ENCODE peak calls at places on chromosome 12, in seven cellular contexts. One of them, this sample, is unnamed.
A peak's percentile ranks its signal among the peaks of the same experiment; 100 is the strongest.

GRCh38 chr12:96359328-96359727 is 40.9 kb downstream of the CDK17 start:
- DNase-seq in GM12878: no peak
- DNase-seq in HepG2: no peak
- DNase-seq in H1: no peak
- DNase-seq in K562: no peak
- DNase-seq in HCT116: no peak
- DNase-seq in SK-N-SH: no peak
- DNase-seq in this sample: no peak

GRCh38 chr12:77577756-77578155 is 252.9 kb upstream of the NAV3 start:
- DNase-seq in SK-N-SH: no peak
- DNase-seq in H1: no peak
- DNase-seq in HepG2: no peak
- DNase-seq in GM12878: no peak
- DNase-seq in HCT116: no peak
- DNase-seq in K562: no peak
- DNase-seq in this sample: no peak

GRCh38 chr12:77032406-77032805 is 33.0 kb downstream of the E2F7 start:
- DNase-seq in SK-N-SH: no peak
- DNase-seq in H1: no peak
- DNase-seq in GM12878: no peak
- DNase-seq in HCT116: no peak
- DNase-seq in K562: no peak
- DNase-seq in HepG2: no peak
- DNase-seq in this sample: no peak

GRCh38 chr12:53225635-53226424 is 6.2 kb downstream of the RARG start:
- DNase-seq in SK-N-SH: no peak
- DNase-seq in GM12878: no peak
- DNase-seq in HepG2: no peak
- DNase-seq in K562: no peak
- DNase-seq in H1: no peak
- DNase-seq in HCT116: no peak
- DNase-seq in this sample: peak; percentile 69

GRCh38 chr12:126860210-126860609 is 1406.8 kb upstream of the TMEM132C start:
- DNase-seq in GM12878: no peak
- DNase-seq in K562: no peak
- DNase-seq in SK-N-SH: no peak
- DNase-seq in H1: no peak
- DNase-seq in HCT116: no peak
- DNase-seq in HepG2: no peak
- DNase-seq in this sample: no peak

GRCh38 chr12:47811581-47812484 is 7.9 kb downstream of the HDAC7 start:
- DNase-seq in GM12878: no peak
- DNase-seq in SK-N-SH: no peak
- DNase-seq in HCT116: no peak
- DNase-seq in HepG2: no peak
- DNase-seq in K562: no peak
- DNase-seq in H1: no peak
- DNase-seq in this sample: no peak

GRCh38 chr12:52045794-52046199 is 5.4 kb upstream of the NR4A1 start:
- DNase-seq in HepG2: no peak
- DNase-seq in SK-N-SH: no peak
- DNase-seq in HCT116: no peak
- DNase-seq in K562: no peak
- DNase-seq in GM12878: no peak
- DNase-seq in H1: no peak
- DNase-seq in this sample: no peak

GRCh38 chr12:46332260-46332659 is 40.3 kb downstream of the SLC38A2 start:
- DNase-seq in GM12878: no peak
- DNase-seq in SK-N-SH: no peak
- DNase-seq in HCT116: no peak
- DNase-seq in K562: no peak
- DNase-seq in HepG2: peak; percentile 9
- DNase-seq in H1: no peak
- DNase-seq in this sample: peak; percentile 20

GRCh38 chr12:59055204-59055839 is 135.0 kb upstream of the LRIG3 start:
- DNase-seq in GM12878: no peak
- DNase-seq in K562: no peak
- DNase-seq in HCT116: peak; percentile 78
- DNase-seq in SK-N-SH: no peak
- DNase-seq in HepG2: no peak
- DNase-seq in H1: no peak
- DNase-seq in this sample: no peak

GRCh38 chr12:70829070-70829469 is 91.5 kb downstream of the PTPRR start:
- DNase-seq in H1: no peak
- DNase-seq in HCT116: no peak
- DNase-seq in GM12878: no peak
- DNase-seq in SK-N-SH: no peak
- DNase-seq in K562: no peak
- DNase-seq in HepG2: no peak
- DNase-seq in this sample: no peak

GRCh38 chr12:75721790-75722189 is 210.4 kb upstream of the KRR1 start:
- DNase-seq in K562: no peak
- DNase-seq in HepG2: no peak
- DNase-seq in GM12878: no peak
- DNase-seq in H1: no peak
- DNase-seq in SK-N-SH: no peak
- DNase-seq in HCT116: no peak
- DNase-seq in this sample: no peak

DNA sequence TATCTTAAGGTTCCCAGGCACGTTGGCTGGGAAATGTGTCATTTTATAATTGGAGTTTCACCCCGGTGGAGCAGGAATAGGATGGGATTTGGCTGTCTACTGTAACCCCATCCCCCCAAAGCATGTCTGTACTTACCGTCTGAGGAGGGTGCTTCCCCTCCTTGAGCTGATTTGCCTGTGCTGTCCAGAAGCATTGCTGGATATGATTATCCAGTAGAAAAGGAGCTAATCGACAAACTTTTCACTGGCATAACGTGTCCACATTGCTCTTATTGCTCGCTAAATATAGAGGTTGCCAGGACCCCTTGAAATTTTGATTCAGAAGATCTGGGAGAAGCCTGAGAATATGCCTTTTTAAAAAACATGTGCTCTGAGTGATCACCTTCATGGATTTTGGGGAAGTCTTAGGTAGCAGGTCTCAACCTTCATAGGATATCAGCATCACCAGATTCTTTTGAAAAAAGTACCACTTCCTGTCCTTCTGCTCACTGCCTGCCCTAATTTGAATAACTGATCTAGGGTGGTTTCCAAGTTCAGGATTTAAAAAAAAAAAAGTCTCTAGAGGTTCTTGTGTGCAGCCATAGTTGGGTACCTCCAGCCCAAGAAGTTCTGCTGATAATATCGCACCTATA is 80.4 kb upstream of the KCNA1 start:
- DNase-seq in GM12878: peak; percentile 73
- DNase-seq in HepG2: no peak
- DNase-seq in K562: no peak
- DNase-seq in SK-N-SH: no peak
- DNase-seq in H1: no peak
- DNase-seq in HCT116: no peak
- DNase-seq in this sample: no peak
- TF ChIP-seq JUND in GM12878: no peak
- TF ChIP-seq JUND in HepG2: no peak
- TF ChIP-seq JUND in K562: no peak
- TF ChIP-seq JUND in SK-N-SH: no peak
- TF ChIP-seq JUND in H1: no peak
- TF ChIP-seq JUND in HCT116: no peak
- TF ChIP-seq JUND in this sample: no peak

GRCh38 chr12:132495629-132496207 is 5.8 kb downstream of the FBRSL1 start:
- DNase-seq in HCT116: no peak
- DNase-seq in H1: no peak
- DNase-seq in SK-N-SH: no peak
- DNase-seq in HepG2: no peak
- DNase-seq in GM12878: no peak
- DNase-seq in K562: no peak
- DNase-seq in this sample: no peak

GRCh38 chr12:132498931-132499330 is 9.0 kb downstream of the FBRSL1 start:
- DNase-seq in SK-N-SH: no peak
- DNase-seq in HepG2: no peak
- DNase-seq in HCT116: no peak
- DNase-seq in H1: no peak
- DNase-seq in K562: no peak
- DNase-seq in GM12878: no peak
- DNase-seq in this sample: no peak

GRCh38 chr12:132496710-132497109 is 6.8 kb downstream of the FBRSL1 start:
- DNase-seq in HepG2: no peak
- DNase-seq in HCT116: no peak
- DNase-seq in GM12878: no peak
- DNase-seq in SK-N-SH: no peak
- DNase-seq in H1: no peak
- DNase-seq in K562: no peak
- DNase-seq in this sample: no peak

GRCh38 chr12:132496270-132496669 is 6.3 kb downstream of the FBRSL1 start:
- DNase-seq in K562: no peak
- DNase-seq in GM12878: no peak
- DNase-seq in SK-N-SH: no peak
- DNase-seq in HepG2: no peak
- DNase-seq in HCT116: no peak
- DNase-seq in H1: no peak
- DNase-seq in this sample: no peak

DNA sequence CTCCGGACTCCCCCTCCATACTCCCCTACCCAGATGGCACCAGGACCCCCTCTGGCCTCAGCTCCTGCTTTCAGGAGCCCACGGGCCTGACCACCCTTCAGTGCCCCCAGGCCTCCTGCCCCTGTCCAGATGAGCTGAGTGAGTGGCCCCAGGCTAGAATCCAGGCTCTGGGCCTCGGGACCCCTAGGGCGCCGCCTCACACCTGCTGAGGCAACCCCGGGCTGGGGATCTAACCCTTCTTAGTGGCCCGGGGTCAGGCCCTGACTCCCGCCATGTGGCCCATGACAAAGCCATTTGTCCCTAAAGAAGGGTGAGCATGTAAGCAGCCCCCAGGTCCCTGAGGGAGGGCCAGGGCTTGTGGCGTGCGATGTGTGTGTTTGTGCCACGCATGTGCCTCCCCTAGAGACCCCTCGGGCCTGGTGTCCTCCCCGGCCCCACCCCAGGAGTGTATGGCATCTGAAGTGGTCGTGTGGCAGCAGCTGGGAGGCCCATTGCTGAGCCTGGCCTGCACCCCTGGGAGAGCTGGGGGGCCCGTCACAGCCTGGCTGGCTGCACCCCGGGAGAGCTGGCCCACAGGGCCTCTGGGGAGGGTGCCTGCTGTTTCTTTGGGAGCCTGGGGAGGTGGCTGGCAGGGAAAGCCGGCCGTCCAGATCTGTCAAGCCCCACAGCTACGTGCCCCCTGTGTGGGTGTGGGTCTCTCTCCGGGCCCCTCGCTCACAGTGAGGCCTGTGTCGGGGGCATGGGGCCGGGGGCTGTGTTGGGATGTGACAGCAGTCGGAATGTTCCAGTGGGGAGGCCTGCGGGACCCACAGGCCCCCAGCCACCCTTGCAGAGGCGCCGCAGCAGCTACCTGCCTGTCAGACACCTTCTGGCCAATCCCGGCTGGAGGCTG is 7.8 kb downstream of the FBRSL1 start:
- DNase-seq in SK-N-SH: no peak
- DNase-seq in HCT116: no peak
- DNase-seq in H1: no peak
- DNase-seq in GM12878: no peak
- DNase-seq in K562: no peak
- DNase-seq in HepG2: no peak
- DNase-seq in this sample: no peak
- TF ChIP-seq JUND in SK-N-SH: no peak
- TF ChIP-seq JUND in HCT116: no peak
- TF ChIP-seq JUND in H1: no peak
- TF ChIP-seq JUND in GM12878: no peak
- TF ChIP-seq JUND in K562: no peak
- TF ChIP-seq JUND in HepG2: no peak
- TF ChIP-seq JUND in this sample: no peak

GRCh38 chr12:88225776-88226175 is 83.7 kb downstream of the TMTC3 start:
- DNase-seq in H1: no peak
- DNase-seq in K562: no peak
- DNase-seq in HCT116: no peak
- DNase-seq in GM12878: no peak
- DNase-seq in SK-N-SH: no peak
- DNase-seq in HepG2: no peak
- DNase-seq in this sample: no peak

GRCh38 chr12:88223519-88223918 is 81.4 kb downstream of the TMTC3 start:
- DNase-seq in HCT116: no peak
- DNase-seq in K562: no peak
- DNase-seq in GM12878: no peak
- DNase-seq in SK-N-SH: no peak
- DNase-seq in H1: no peak
- DNase-seq in HepG2: no peak
- DNase-seq in this sample: no peak

GRCh38 chr12:88218293-88218692 is 76.2 kb downstream of the TMTC3 start:
- DNase-seq in HCT116: no peak
- DNase-seq in SK-N-SH: no peak
- DNase-seq in H1: no peak
- DNase-seq in K562: no peak
- DNase-seq in HepG2: no peak
- DNase-seq in GM12878: no peak
- DNase-seq in this sample: no peak

DNA sequence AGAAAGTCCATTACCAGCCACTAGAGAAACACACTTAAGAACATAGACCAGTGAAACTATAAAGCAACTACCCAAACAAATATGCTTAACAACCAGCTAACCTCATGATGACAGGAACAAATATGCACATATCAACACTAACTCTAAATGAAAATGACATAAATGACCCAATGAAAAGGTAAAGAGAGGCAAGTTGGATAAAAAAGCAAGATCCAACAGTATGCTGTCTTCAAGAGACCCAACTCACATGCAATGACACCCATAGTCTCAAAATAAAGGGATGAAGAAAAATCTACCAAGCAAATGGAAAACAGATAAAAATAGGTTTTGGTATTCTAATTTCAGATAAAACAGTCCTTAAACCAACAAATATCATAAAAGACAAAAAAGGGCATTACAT is 77.8 kb downstream of the TMTC3 start:
- DNase-seq in H1: no peak
- DNase-seq in HepG2: no peak
- DNase-seq in HCT116: no peak
- DNase-seq in K562: no peak
- DNase-seq in GM12878: no peak
- DNase-seq in SK-N-SH: no peak
- DNase-seq in this sample: no peak
- TF ChIP-seq JUND in H1: no peak
- TF ChIP-seq JUND in HepG2: no peak
- TF ChIP-seq JUND in HCT116: no peak
- TF ChIP-seq JUND in K562: no peak
- TF ChIP-seq JUND in GM12878: no peak
- TF ChIP-seq JUND in SK-N-SH: no peak
- TF ChIP-seq JUND in this sample: no peak

DNA sequence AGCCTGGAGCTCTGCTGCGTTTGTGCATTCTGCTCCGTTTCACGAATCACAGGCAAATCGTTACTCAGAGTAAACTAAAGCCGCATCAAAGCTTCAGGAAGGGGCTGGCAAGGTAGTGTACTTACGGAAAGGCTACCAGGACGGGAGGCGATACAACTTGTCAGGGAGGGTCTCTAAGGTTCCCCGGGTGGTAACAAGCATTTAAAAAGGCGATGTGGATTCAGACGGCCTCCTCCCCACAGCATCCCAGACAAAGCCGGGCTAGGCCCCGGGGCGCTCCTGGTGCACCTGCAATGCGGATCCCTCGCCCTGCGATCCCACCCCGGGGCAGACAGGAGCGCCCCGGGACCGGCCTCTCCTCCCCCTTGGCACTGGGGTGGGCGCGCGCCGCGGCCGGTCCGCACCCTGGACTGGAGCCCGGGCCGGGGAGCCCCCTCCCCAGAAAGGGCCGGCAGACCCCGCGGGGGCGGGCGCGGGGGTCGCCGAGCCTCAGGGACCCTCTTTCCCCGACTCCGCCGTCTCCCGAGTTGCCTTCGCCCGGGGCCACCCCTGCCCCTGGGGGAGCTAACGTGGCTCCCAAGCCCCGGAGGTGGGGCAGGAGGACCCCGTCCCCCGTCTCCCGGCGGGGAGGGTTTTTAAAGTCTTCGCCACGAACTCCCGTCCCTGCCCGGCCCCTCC is 722 bp downstream of the CCDC92 start:
- DNase-seq in SK-N-SH: peak; percentile 69
- DNase-seq in H1: peak; percentile 85
- DNase-seq in HCT116: no peak
- DNase-seq in HepG2: peak; percentile 58
- DNase-seq in GM12878: no peak
- DNase-seq in K562: peak; percentile 52
- DNase-seq in this sample: peak; percentile 60
- TF ChIP-seq JUND in SK-N-SH: no peak
- TF ChIP-seq JUND in H1: no peak
- TF ChIP-seq JUND in HCT116: no peak
- TF ChIP-seq JUND in HepG2: no peak
- TF ChIP-seq JUND in GM12878: no peak
- TF ChIP-seq JUND in K562: no peak
- TF ChIP-seq JUND in this sample: no peak

This sample was measured in T47D.